ENCODE peak calls at places on chromosomes 1 and 21, in four cellular contexts. X, V, R and C are unnamed samples.

GRCh38 chr1:67515324-67516080 is 85.3 kb upstream of the SERBP1 start:
- DNase-seq in R (no peak), V (no peak), X (no peak), C (no peak)

GRCh38 chr1:58814251-58815068 is 30.6 kb upstream of the JUN start:
- DNase-seq in X (no peak), R (no peak), V (no peak), C (no peak)

GRCh38 chr1:108877858-108878257 is 1.1 kb downstream of the GPSM2 start:
- DNase-seq in V (peak), R (peak), X (no peak), C (no peak)

GRCh38 chr1:227854189-227854588 is 38.7 kb downstream of the PRSS38 start:
- DNase-seq in V (no peak), R (no peak), X (no peak), C (no peak)

GRCh38 chr1:43427524-43427923 is 26.2 kb downstream of the HYI start:
- DNase-seq in V (no peak), X (no peak), R (no peak), C (no peak)

GRCh38 chr1:145962157-145963102 is 1.9 kb downstream of the ANKRD34A start:
- DNase-seq in X (no peak), V (peak), R (no peak), C (no peak)

GRCh38 chr1:231625975-231626534 is 535 bp upstream of the DISC1 start:
- DNase-seq in X (no peak), V (no peak), R (no peak), C (no peak)

GRCh38 chr1:225963735-225964530 is 22.9 kb upstream of the LEFTY2 start:
- DNase-seq in R (peak), X (no peak), V (no peak), C (no peak)

GRCh38 chr1:80047791-80048190 is 1041.3 kb upstream of the ADGRL4 start:
- DNase-seq in R (peak), X (no peak), V (peak), C (no peak)

GRCh38 chr1:157969693-157970485 is 23.6 kb upstream of the KIRREL1 start:
- DNase-seq in R (peak), X (peak), V (peak), C (peak)

GRCh38 chr1:154757149-154757548 is 112.9 kb downstream of the KCNN3 start:
- DNase-seq in R (no peak), V (no peak), X (no peak), C (no peak)

GRCh38 chr1:3226191-3226590 is 157.2 kb downstream of the PRDM16 start:
- DNase-seq in V (no peak), R (no peak), X (no peak), C (no peak)

GRCh38 chr1:121417289-121417955 is 232.6 kb downstream of the SRGAP2C start:
- DNase-seq in V (no peak), R (no peak), X (no peak), C (no peak)

GRCh38 chr21:44764319-44765230 is 37.0 kb downstream of the UBE2G2 start:
- DNase-seq in V (no peak), R (no peak), X (no peak), C (no peak)

GRCh38 chr1:62294211-62294610 is 25.0 kb downstream of the KANK4 start:
- DNase-seq in X (no peak), V (peak), R (no peak), C (no peak)

GRCh38 chr1:221788466-221788865 is 46.6 kb upstream of the DUSP10 start:
- DNase-seq in R (no peak), V (no peak), X (no peak), C (no peak)

GRCh38 chr1:201192478-201192804 is 1.8 kb downstream of the IGFN1 start:
- DNase-seq in X (no peak), R (no peak), V (no peak), C (no peak)

GRCh38 chr1:72285074-72285425 is 2.7 kb upstream of the NEGR1 start:
- DNase-seq in X (no peak), R (no peak), V (no peak), C (no peak)

GRCh38 chr1:1020000-1020404 is at the start of gene AGRN:
- DNase-seq in V (no peak), X (no peak), R (no peak), C (no peak)

GRCh38 chr1:16248603-16249534 is 11.9 kb upstream of the CPLANE2 start:
- DNase-seq in R (peak), V (peak), X (peak), C (peak)

GRCh38 chr21:36347962-36348328 is 27.9 kb downstream of the MORC3 start:
- DNase-seq in X (peak), V (no peak), R (peak), C (no peak)

GRCh38 chr1:97567000-97567749 is 353.7 kb downstream of the DPYD start:
- DNase-seq in X (no peak), V (no peak), R (no peak), C (no peak)

GRCh38 chr1:15573477-15573876 is 11.4 kb downstream of the AGMAT start:
- DNase-seq in X (no peak), R (peak), V (no peak), C (no peak)

GRCh38 chr21:35614412-35614901 is 445.9 kb downstream of the SETD4 start:
- DNase-seq in R (peak), X (peak), V (no peak), C (no peak)

GRCh38 chr1:163440090-163440489 is 118.3 kb downstream of the NUF2 start:
- DNase-seq in R (no peak), V (no peak), X (no peak), C (no peak)

GRCh38 chr21:33026878-33027400 is 1.2 kb downstream of the OLIG2 start:
- DNase-seq in R (peak), V (no peak), X (no peak), C (no peak)

GRCh38 chr1:168110896-168111545 is 25.7 kb downstream of the GPR161 start:
- DNase-seq in X (no peak), R (peak), V (no peak), C (no peak)

GRCh38 chr1:104072915-104073371 is 323.2 kb downstream of the AMY1C start:
- DNase-seq in R (no peak), V (no peak), X (no peak), C (no peak)

GRCh38 chr1:61951731-61952585 is 209.7 kb downstream of the PATJ start:
- DNase-seq in R (peak), X (no peak), V (peak), C (no peak)

GRCh38 chr1:11354893-11355593 is 82.0 kb downstream of the UBIAD1 start:
- DNase-seq in X (no peak), R (no peak), V (no peak), C (no peak)

GRCh38 chr1:217462159-217462558 is 168.7 kb downstream of the GPATCH2 start:
- DNase-seq in V (no peak), R (peak), X (no peak), C (no peak)

GRCh38 chr1:4512622-4513021 is 141.8 kb upstream of the AJAP1 start:
- DNase-seq in R (no peak), V (no peak), X (no peak), C (no peak)

GRCh38 chr1:190809312-190809711 is 331.6 kb upstream of the BRINP3 start:
- DNase-seq in R (no peak), X (no peak), V (no peak), C (no peak)

GRCh38 chr1:24191860-24192259 is 4.8 kb upstream of the IFNLR1 start:
- DNase-seq in R (peak), V (no peak), X (peak), C (no peak)

GRCh38 chr1:8831329-8831728 is 13.9 kb upstream of the RERE start:
- DNase-seq in R (no peak), X (no peak), V (peak), C (no peak)
- TF ChIP-seq CTCF in R (peak), X (peak), V (peak), C (peak)

GRCh38 chr1:34781844-34782391 is 904 bp downstream of the GJB3 start:
- DNase-seq in V (no peak), X (no peak), R (no peak), C (no peak)
- TF ChIP-seq CTCF in V (no peak), X (peak), R (no peak), C (no peak)

GRCh38 chr1:8409107-8409506 is 91.2 kb downstream of the SLC45A1 start:
- DNase-seq in X (peak), V (peak), R (peak), C (no peak)
- TF ChIP-seq CTCF in X (peak), V (peak), R (peak), C (peak)

DNA sequence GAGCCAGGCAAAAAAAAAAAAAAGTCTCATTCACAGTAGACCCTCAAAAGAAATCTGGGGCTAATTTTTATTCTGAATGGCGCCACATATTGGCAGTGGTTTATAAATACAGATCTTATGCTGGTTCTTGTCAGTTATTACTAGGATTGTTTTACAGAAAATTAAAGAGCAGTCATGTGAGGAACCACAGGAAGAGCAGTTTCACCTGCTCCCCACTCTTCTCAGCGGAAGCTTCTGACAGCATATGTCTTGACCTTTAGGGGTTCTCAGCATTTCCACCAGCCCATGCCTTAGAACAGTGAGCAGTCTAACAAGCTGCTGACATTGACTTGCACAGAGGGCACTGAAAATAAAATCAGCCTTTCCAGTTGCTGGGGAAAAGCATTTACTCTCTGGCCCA is 144.4 kb downstream of the SYT2 start:
- DNase-seq in X (no peak), R (no peak), V (no peak), C (no peak)
- TF ChIP-seq CTCF in X (peak), R (no peak), V (peak), C (no peak)

GRCh38 chr1:204476563-204476962 is 18.0 kb downstream of the PIK3C2B start:
- DNase-seq in V (no peak), X (no peak), R (no peak), C (no peak)
- TF ChIP-seq CTCF in V (peak), X (peak), R (no peak), C (no peak)